ENCODE peak calls at places on chromosomes 11 and 22, in eight cellular contexts. One of them, this sample, is unnamed.
A peak's percentile ranks its signal among the peaks of the same experiment; 100 is the strongest.

GRCh38 chr22:46085831-46086576 is 64.3 kb upstream of the PPARA start:
- DNase-seq in PC-3: peak; percentile 90
- DNase-seq in fibroblast of lung: peak; percentile 86
- DNase-seq in neuronal stem cell: no peak
- DNase-seq in tibial nerve: peak; percentile 58
- DNase-seq in gastrocnemius medialis: peak; percentile 84
- DNase-seq in MM.1S: no peak
- DNase-seq in hepatocyte: no peak
- DNase-seq in this sample: no peak

GRCh38 chr11:73317373-73317772 is 9.3 kb downstream of the ARHGEF17 start:
- DNase-seq in PC-3: no peak
- DNase-seq in fibroblast of lung: peak; percentile 39
- DNase-seq in neuronal stem cell: no peak
- DNase-seq in tibial nerve: no peak
- DNase-seq in gastrocnemius medialis: no peak
- DNase-seq in MM.1S: no peak
- DNase-seq in hepatocyte: no peak
- DNase-seq in this sample: no peak

GRCh38 chr11:45079075-45079444 is 67.4 kb upstream of the PRDM11 start:
- DNase-seq in PC-3: no peak
- DNase-seq in fibroblast of lung: no peak
- DNase-seq in neuronal stem cell: no peak
- DNase-seq in tibial nerve: no peak
- DNase-seq in gastrocnemius medialis: no peak
- DNase-seq in MM.1S: no peak
- DNase-seq in hepatocyte: no peak
- DNase-seq in this sample: no peak

GRCh38 chr11:121086866-121087265 is 14.2 kb upstream of the TECTA start:
- DNase-seq in PC-3: peak; percentile 34
- DNase-seq in fibroblast of lung: peak; percentile 16
- DNase-seq in neuronal stem cell: no peak
- DNase-seq in tibial nerve: no peak
- DNase-seq in gastrocnemius medialis: no peak
- DNase-seq in MM.1S: no peak
- DNase-seq in hepatocyte: no peak
- DNase-seq in this sample: no peak

GRCh38 chr11:64875369-64876225 is 2.8 kb downstream of the EHD1 start:
- DNase-seq in PC-3: no peak
- DNase-seq in fibroblast of lung: no peak
- DNase-seq in neuronal stem cell: no peak
- DNase-seq in tibial nerve: no peak
- DNase-seq in gastrocnemius medialis: no peak
- DNase-seq in MM.1S: no peak
- DNase-seq in hepatocyte: no peak
- DNase-seq in this sample: no peak

GRCh38 chr11:118322721-118323120 is 18.2 kb downstream of the CD3E start:
- DNase-seq in PC-3: no peak
- DNase-seq in fibroblast of lung: no peak
- DNase-seq in neuronal stem cell: no peak
- DNase-seq in tibial nerve: no peak
- DNase-seq in gastrocnemius medialis: no peak
- DNase-seq in MM.1S: no peak
- DNase-seq in hepatocyte: no peak
- DNase-seq in this sample: no peak

GRCh38 chr11:6755303-6755952 is 16.3 kb downstream of the OR2AG2 start:
- DNase-seq in PC-3: peak; percentile 60
- DNase-seq in fibroblast of lung: no peak
- DNase-seq in neuronal stem cell: peak; percentile 44
- DNase-seq in tibial nerve: no peak
- DNase-seq in gastrocnemius medialis: no peak
- DNase-seq in MM.1S: peak; percentile 38
- DNase-seq in hepatocyte: peak; percentile 67
- DNase-seq in this sample: no peak

GRCh38 chr11:43399983-43400630 is 41.4 kb downstream of the TTC17 start:
- DNase-seq in PC-3: no peak
- DNase-seq in fibroblast of lung: peak; percentile 7
- DNase-seq in neuronal stem cell: no peak
- DNase-seq in tibial nerve: no peak
- DNase-seq in gastrocnemius medialis: no peak
- DNase-seq in MM.1S: no peak
- DNase-seq in hepatocyte: no peak
- DNase-seq in this sample: no peak

GRCh38 chr11:134332782-134333181 is 994 bp downstream of the GLB1L2 start:
- DNase-seq in PC-3: no peak
- DNase-seq in fibroblast of lung: no peak
- DNase-seq in neuronal stem cell: no peak
- DNase-seq in tibial nerve: no peak
- DNase-seq in gastrocnemius medialis: no peak
- DNase-seq in MM.1S: no peak
- DNase-seq in hepatocyte: no peak
- DNase-seq in this sample: no peak

GRCh38 chr22:47198801-47199251 is 436.4 kb downstream of the TBC1D22A start:
- DNase-seq in PC-3: no peak
- DNase-seq in fibroblast of lung: no peak
- DNase-seq in neuronal stem cell: no peak
- DNase-seq in tibial nerve: peak; percentile 2
- DNase-seq in gastrocnemius medialis: no peak
- DNase-seq in MM.1S: no peak
- DNase-seq in hepatocyte: no peak
- DNase-seq in this sample: no peak

GRCh38 chr22:46843691-46844297 is 81.3 kb downstream of the TBC1D22A start:
- DNase-seq in PC-3: no peak
- DNase-seq in fibroblast of lung: peak; percentile 73
- DNase-seq in neuronal stem cell: no peak
- DNase-seq in tibial nerve: no peak
- DNase-seq in gastrocnemius medialis: peak; percentile 35
- DNase-seq in MM.1S: no peak
- DNase-seq in hepatocyte: no peak
- DNase-seq in this sample: no peak

GRCh38 chr22:44891293-44891747 is 118.5 kb downstream of the PHF21B start:
- DNase-seq in PC-3: no peak
- DNase-seq in fibroblast of lung: no peak
- DNase-seq in neuronal stem cell: no peak
- DNase-seq in tibial nerve: no peak
- DNase-seq in gastrocnemius medialis: no peak
- DNase-seq in MM.1S: no peak
- DNase-seq in hepatocyte: no peak
- DNase-seq in this sample: no peak

GRCh38 chr11:65491614-65492386 is 7.0 kb upstream of the MALAT1 start:
- DNase-seq in PC-3: peak; percentile 94
- DNase-seq in fibroblast of lung: peak; percentile 98
- DNase-seq in neuronal stem cell: no peak
- DNase-seq in tibial nerve: peak; percentile 81
- DNase-seq in gastrocnemius medialis: peak; percentile 94
- DNase-seq in MM.1S: no peak
- DNase-seq in hepatocyte: peak; percentile 90
- DNase-seq in this sample: no peak

GRCh38 chr22:21759631-21760030 is 24.0 kb upstream of the YPEL1 start:
- DNase-seq in PC-3: no peak
- DNase-seq in fibroblast of lung: no peak
- DNase-seq in neuronal stem cell: no peak
- DNase-seq in tibial nerve: no peak
- DNase-seq in gastrocnemius medialis: no peak
- DNase-seq in MM.1S: no peak
- DNase-seq in hepatocyte: no peak
- DNase-seq in this sample: no peak

GRCh38 chr22:18970180-18970947 is 34.3 kb upstream of the PRODH start:
- DNase-seq in PC-3: no peak
- DNase-seq in fibroblast of lung: peak; percentile 30
- DNase-seq in neuronal stem cell: peak; percentile 49
- DNase-seq in tibial nerve: no peak
- DNase-seq in gastrocnemius medialis: no peak
- DNase-seq in MM.1S: no peak
- DNase-seq in hepatocyte: peak; percentile 53
- DNase-seq in this sample: no peak

GRCh38 chr11:78715639-78716311 is 141.1 kb upstream of the NARS2 start:
- DNase-seq in PC-3: peak; percentile 99
- DNase-seq in fibroblast of lung: peak; percentile 90
- DNase-seq in neuronal stem cell: peak; percentile 59
- DNase-seq in tibial nerve: no peak
- DNase-seq in gastrocnemius medialis: no peak
- DNase-seq in MM.1S: peak; percentile 75
- DNase-seq in hepatocyte: peak; percentile 70
- DNase-seq in this sample: no peak

GRCh38 chr11:104402812-104403521 is 239.0 kb upstream of the PDGFD start:
- DNase-seq in PC-3: no peak
- DNase-seq in fibroblast of lung: peak; percentile 35
- DNase-seq in neuronal stem cell: peak; percentile 17
- DNase-seq in tibial nerve: no peak
- DNase-seq in gastrocnemius medialis: no peak
- DNase-seq in MM.1S: no peak
- DNase-seq in hepatocyte: no peak
- DNase-seq in this sample: no peak

GRCh38 chr11:120040136-120040840 is 97.6 kb downstream of the TRIM29 start:
- DNase-seq in PC-3: no peak
- DNase-seq in fibroblast of lung: no peak
- DNase-seq in neuronal stem cell: no peak
- DNase-seq in tibial nerve: no peak
- DNase-seq in gastrocnemius medialis: no peak
- DNase-seq in MM.1S: no peak
- DNase-seq in hepatocyte: no peak
- DNase-seq in this sample: no peak

DNA sequence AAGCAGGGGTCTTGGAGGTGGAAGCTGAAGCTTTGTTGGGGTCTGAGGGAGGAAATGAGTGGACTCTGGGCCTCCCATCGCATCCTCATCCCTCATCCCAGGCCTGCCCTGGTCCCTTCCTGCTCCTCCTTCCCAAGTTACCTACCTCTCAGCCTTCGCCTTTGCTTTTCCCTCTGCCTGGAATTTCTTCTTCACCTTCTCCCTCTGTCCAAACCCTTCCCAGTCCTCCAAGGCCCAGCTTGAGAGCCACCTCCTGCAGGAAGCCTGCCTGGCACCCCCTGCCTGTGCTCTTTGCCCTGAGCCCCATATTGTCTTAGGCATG is 2.1 kb upstream of the NUDT8 start:
- DNase-seq in PC-3: no peak
- DNase-seq in fibroblast of lung: no peak
- DNase-seq in neuronal stem cell: no peak
- DNase-seq in tibial nerve: no peak
- DNase-seq in gastrocnemius medialis: no peak
- DNase-seq in MM.1S: no peak
- DNase-seq in hepatocyte: no peak
- DNase-seq in this sample: no peak
- H3K27ac ChIP-seq in PC-3: no peak overlapping the region
- H3K27ac ChIP-seq in fibroblast of lung: no peak overlapping the region
- H3K27ac ChIP-seq in neuronal stem cell: no peak overlapping the region
- H3K27ac ChIP-seq in tibial nerve: no peak overlapping the region
- H3K27ac ChIP-seq in gastrocnemius medialis: no peak overlapping the region
- H3K27ac ChIP-seq in MM.1S: no peak overlapping the region
- H3K27ac ChIP-seq in hepatocyte: no peak overlapping the region
- H3K27ac ChIP-seq in this sample: no peak overlapping the region

DNA sequence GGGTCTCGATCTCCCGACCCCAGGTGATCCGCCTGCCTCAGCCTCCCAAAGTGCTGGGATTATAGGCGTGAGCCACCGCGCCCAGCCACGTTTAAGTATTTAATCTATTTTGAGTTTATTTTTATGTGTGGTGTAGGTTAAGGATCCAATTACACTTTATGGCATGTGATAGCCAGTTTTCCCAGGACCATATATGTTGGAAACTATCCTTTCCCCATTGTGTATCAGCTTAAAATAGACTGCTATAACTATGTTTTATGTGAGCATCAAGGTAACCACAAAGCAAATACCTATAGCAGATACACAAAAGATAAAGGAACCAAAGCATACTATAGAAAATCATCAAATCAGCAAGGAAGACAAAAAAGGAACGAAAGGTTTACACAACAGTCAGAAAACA is 42.4 kb downstream of the TTC28 start:
- DNase-seq in PC-3: no peak
- DNase-seq in fibroblast of lung: no peak
- DNase-seq in neuronal stem cell: no peak
- DNase-seq in tibial nerve: no peak
- DNase-seq in gastrocnemius medialis: no peak
- DNase-seq in MM.1S: no peak
- DNase-seq in hepatocyte: no peak
- DNase-seq in this sample: no peak
- H3K36me3 ChIP-seq in PC-3: no peaks in the 10 kb centered on the region
- H3K36me3 ChIP-seq in fibroblast of lung: no peaks in the 10 kb centered on the region
- H3K36me3 ChIP-seq in neuronal stem cell: no peaks in the 10 kb centered on the region
- H3K36me3 ChIP-seq in tibial nerve: no peaks in the 10 kb centered on the region
- H3K36me3 ChIP-seq in gastrocnemius medialis: no peaks in the 10 kb centered on the region
- H3K36me3 ChIP-seq in MM.1S: no peaks in the 10 kb centered on the region
- H3K36me3 ChIP-seq in hepatocyte: no peaks in the 10 kb centered on the region
- H3K36me3 ChIP-seq in this sample: no peaks in the 10 kb centered on the region

DNA sequence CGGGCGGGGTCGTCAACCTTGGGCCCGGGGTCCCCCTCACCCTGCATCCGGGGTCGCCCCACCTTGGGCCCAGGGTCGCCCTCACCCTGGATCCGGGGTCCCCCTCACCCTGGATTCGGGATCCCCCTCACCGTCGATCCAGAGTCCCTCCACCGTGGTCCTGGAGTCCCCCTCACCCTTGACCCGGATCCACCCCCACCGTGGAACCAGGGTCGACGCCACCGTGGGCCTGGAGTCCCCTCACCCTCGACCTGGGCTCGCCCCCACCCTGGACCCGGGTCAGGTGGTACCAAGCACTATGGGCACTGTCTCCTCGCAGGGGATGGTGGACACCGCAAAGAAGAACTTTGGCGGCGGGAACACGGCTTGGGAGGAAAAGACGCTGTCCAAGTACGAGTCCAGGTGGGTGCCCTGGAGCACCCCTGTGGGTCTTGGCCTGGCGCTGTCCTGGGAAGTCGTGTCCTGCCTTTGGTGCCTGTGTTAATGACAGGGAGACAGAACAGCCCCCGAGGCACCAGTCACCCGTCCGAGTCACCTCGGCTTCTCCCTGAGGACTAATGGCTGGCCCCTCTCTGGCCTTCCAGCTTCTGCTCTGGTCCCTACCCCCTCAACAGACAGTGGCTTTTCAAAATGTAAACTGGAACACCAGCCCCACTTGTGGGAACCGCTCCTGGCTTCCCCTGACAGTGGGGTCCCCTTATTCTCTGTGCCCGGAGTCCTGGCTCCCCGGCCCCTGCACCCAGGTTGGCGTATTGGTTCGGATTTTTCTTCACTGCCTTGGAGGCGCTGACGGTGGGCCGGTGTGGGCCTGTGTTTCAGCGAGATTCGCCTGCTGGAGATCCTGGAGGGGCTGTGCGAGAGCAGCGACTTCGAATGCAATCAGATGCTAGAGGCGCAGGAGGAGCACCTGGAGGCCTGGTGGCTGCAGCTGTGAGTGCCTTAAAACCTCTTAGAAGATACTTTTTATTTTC is 762 bp downstream of the CRELD2 start:
- DNase-seq in PC-3: no peak
- DNase-seq in fibroblast of lung: no peak
- DNase-seq in neuronal stem cell: no peak
- DNase-seq in tibial nerve: no peak
- DNase-seq in gastrocnemius medialis: no peak
- DNase-seq in MM.1S: no peak
- DNase-seq in hepatocyte: no peak
- DNase-seq in this sample: no peak
- H3K27ac ChIP-seq in PC-3: no peak overlapping the region
- H3K27ac ChIP-seq in fibroblast of lung: peak overlapping the region; percentile 39
- H3K27ac ChIP-seq in neuronal stem cell: no peak overlapping the region
- H3K27ac ChIP-seq in tibial nerve: peak overlapping the region; percentile 94
- H3K27ac ChIP-seq in gastrocnemius medialis: peak overlapping the region; percentile 94
- H3K27ac ChIP-seq in MM.1S: no peak overlapping the region
- H3K27ac ChIP-seq in hepatocyte: no peak overlapping the region
- H3K27ac ChIP-seq in this sample: peak overlapping the region; percentile 95

DNA sequence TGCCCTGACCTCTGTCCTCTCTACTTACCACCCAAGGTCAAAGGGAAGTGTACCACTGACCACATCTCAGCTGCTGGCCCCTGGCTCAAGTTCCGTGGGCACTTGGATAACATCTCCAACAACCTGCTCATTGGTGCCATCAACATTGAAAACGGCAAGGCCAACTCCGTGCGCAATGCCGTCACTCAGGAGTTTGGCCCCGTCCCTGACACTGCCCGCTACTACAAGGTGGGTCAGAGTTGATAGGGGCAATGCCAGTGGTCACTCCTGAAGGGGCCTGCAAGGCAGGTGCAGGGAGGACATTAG is 18.1 kb downstream of the POLR3H start:
- DNase-seq in PC-3: no peak
- DNase-seq in fibroblast of lung: no peak
- DNase-seq in neuronal stem cell: no peak
- DNase-seq in tibial nerve: no peak
- DNase-seq in gastrocnemius medialis: no peak
- DNase-seq in MM.1S: no peak
- DNase-seq in hepatocyte: no peak
- DNase-seq in this sample: no peak
- H3K36me3 ChIP-seq in PC-3: peaks cover 24% of the 10 kb centered on the region
- H3K36me3 ChIP-seq in fibroblast of lung: peaks cover 49% of the 10 kb centered on the region
- H3K36me3 ChIP-seq in neuronal stem cell: peaks cover 53% of the 10 kb centered on the region
- H3K36me3 ChIP-seq in tibial nerve: no peaks in the 10 kb centered on the region
- H3K36me3 ChIP-seq in gastrocnemius medialis: no peaks in the 10 kb centered on the region
- H3K36me3 ChIP-seq in MM.1S: peaks cover 13% of the 10 kb centered on the region
- H3K36me3 ChIP-seq in hepatocyte: no peaks in the 10 kb centered on the region
- H3K36me3 ChIP-seq in this sample: peaks cover 56% of the 10 kb centered on the region